ENCODE peak calls at places on chromosomes 16 and 17, in four cellular contexts. P is kidney tubule cell; M is stimulated activated CD4-positive, alpha-beta T cell treated with anti-CD3 and anti-CD28 coated beads, Interleukin-12 subunit alpha, Interleukin-12 subunit beta, amount 100 ng/mL, for 48 hours; G is K562. X is an unnamed sample.

GRCh38 chr17:34300652-34301390 is 15.3 kb downstream of the CCL11 start:
- DNase-seq in P (peak), M (no peak), G (no peak), X (no peak)

GRCh38 chr17:38883592-38884526 is 14.0 kb downstream of the LASP1 start:
- DNase-seq in P (no peak), M (no peak), G (no peak), X (no peak)

GRCh38 chr17:56679767-56680422 is 86.4 kb downstream of the NOG start:
- DNase-seq in P (peak), M (no peak), G (no peak), X (no peak)

GRCh38 chr17:3534881-3535252 is 22.7 kb downstream of the TRPV3 start:
- DNase-seq in P (peak), M (no peak), G (no peak), X (peak)

GRCh38 chr17:79714129-79714528 is 16.6 kb upstream of the ENPP7 start:
- DNase-seq in P (no peak), M (no peak), G (no peak), X (no peak)

GRCh38 chr16:28319476-28320022 is 27.2 kb downstream of the SBK1 start:
- DNase-seq in P (no peak), M (no peak), G (no peak), X (no peak)

GRCh38 chr16:81600275-81600674 is 155.7 kb downstream of the CMIP start:
- DNase-seq in P (peak), M (no peak), G (no peak), X (no peak)

GRCh38 chr16:27458196-27458728 is 56.3 kb downstream of the IL21R start:
- DNase-seq in P (no peak), M (no peak), G (no peak), X (no peak)

GRCh38 chr17:29835438-29836351 is 94.3 kb downstream of the SSH2 start:
- DNase-seq in P (peak), M (no peak), G (no peak), X (no peak)

GRCh38 chr17:5237541-5238016 is 2.9 kb upstream of the SCIMP start:
- DNase-seq in P (peak), M (peak), G (peak), X (no peak)

GRCh38 chr17:78953356-78954350 is 26.1 kb downstream of the LGALS3BP start:
- DNase-seq in P (no peak), M (no peak), G (no peak), X (no peak)

GRCh38 chr17:42275527-42276358 is 448 bp downstream of the STAT5B start:
- DNase-seq in P (peak), M (no peak), G (peak), X (no peak)

GRCh38 chr16:22683730-22684280 is 130.2 kb upstream of the HS3ST2 start:
- DNase-seq in P (no peak), M (no peak), G (no peak), X (no peak)

GRCh38 chr16:407253-407652 is 5.6 kb downstream of the DECR2 start:
- DNase-seq in P (no peak), M (no peak), G (no peak), X (no peak)

GRCh38 chr16:24838554-24839266 is 7.1 kb upstream of the SLC5A11 start:
- DNase-seq in P (peak), M (no peak), G (peak), X (peak)

GRCh38 chr17:32264140-32264799 is 1.4 kb upstream of the RHBDL3 start:
- DNase-seq in P (no peak), M (no peak), G (no peak), X (peak)

GRCh38 chr17:73189417-73190099 is 3.3 kb upstream of the COG1 start:
- DNase-seq in P (peak), M (no peak), G (no peak), X (peak)

GRCh38 chr16:57067347-57067746 is 25.0 kb upstream of the CPNE2 start:
- DNase-seq in P (no peak), M (no peak), G (no peak), X (no peak)

GRCh38 chr17:57944796-57945362 is 10.3 kb downstream of the CUEDC1 start:
- DNase-seq in P (no peak), M (no peak), G (no peak), X (no peak)

GRCh38 chr16:53085539-53086450 is 31.0 kb downstream of the CHD9 start:
- DNase-seq in P (no peak), M (no peak), G (no peak), X (no peak)

GRCh38 chr16:59690216-59690615 is 956.1 kb upstream of the GOT2 start:
- DNase-seq in P (no peak), M (no peak), G (no peak), X (no peak)

GRCh38 chr17:38325221-38325851 is 18.4 kb downstream of the GPR179 start:
- DNase-seq in P (peak), M (no peak), G (no peak), X (peak)

GRCh38 chr16:79131676-79132075 is 468.9 kb downstream of the MAF start:
- DNase-seq in P (no peak), M (no peak), G (no peak), X (no peak)

GRCh38 chr16:82761858-82762257 is 135.1 kb downstream of the CDH13 start:
- DNase-seq in P (peak), M (no peak), G (no peak), X (no peak)

GRCh38 chr17:17782425-17783120 is 54.2 kb downstream of the SREBF1 start:
- DNase-seq in P (peak), M (no peak), G (peak), X (no peak)

GRCh38 chr17:37146578-37147119 is 197.9 kb downstream of the AATF start:
- DNase-seq in P (no peak), M (no peak), G (no peak), X (no peak)

GRCh38 chr17:29557085-29557697 is 9.6 kb downstream of the ABHD15 start:
- DNase-seq in P (peak), M (no peak), G (no peak), X (no peak)

GRCh38 chr17:4903051-4903818 is at the start of gene CHRNE:
- DNase-seq in P (peak), M (peak), G (peak), X (peak)

GRCh38 chr17:49717371-49717841 is 9.6 kb upstream of the SLC35B1 start:
- DNase-seq in P (peak), M (no peak), G (no peak), X (no peak)